ENCODE peak calls at places on chromosome 7, in seven cellular contexts. M is neuronal stem cell, H is IMR-90, K is mesendoderm, V is trophoblast cell, T is H1, D is mesenchymal stem cell. P is an unnamed sample. For H3K4me1, the result is how much of the 10 kb centered on the place peaks cover.

GRCh38 chr7:22717760-22718159 is 9.2 kb upstream of the IL6 start:
- DNase-seq in M (no peak), H (no peak), K (no peak), V (no peak), T (no peak), D (no peak), P (no peak)

GRCh38 chr7:81339946-81340345 is 421.1 kb upstream of the SEMA3C start:
- DNase-seq in M (no peak), H (peak), K (no peak), V (peak), T (no peak), D (no peak), P (no peak)

GRCh38 chr7:105493928-105494325 is 28.1 kb downstream of the PUS7 start:
- DNase-seq in M (no peak), H (peak), K (no peak), V (peak), T (no peak), D (peak), P (no peak)

GRCh38 chr7:156127166-156128134 is 315.2 kb upstream of the SHH start:
- DNase-seq in M (no peak), H (no peak), K (peak), V (no peak), T (peak), D (no peak), P (no peak)

GRCh38 chr7:151687523-151688235 is 168.0 kb upstream of the RHEB start:
- DNase-seq in M (peak), H (peak), K (peak), V (peak), T (peak), D (peak), P (peak)

GRCh38 chr7:51298912-51299311 is 17.7 kb downstream of the COBL start:
- DNase-seq in M (no peak), H (no peak), K (no peak), V (no peak), T (no peak), D (no peak), P (no peak)

GRCh38 chr7:99386584-99387238 is 12.2 kb downstream of the ARPC1B start:
- DNase-seq in M (no peak), H (peak), K (peak), V (peak), T (no peak), D (peak), P (no peak)

GRCh38 chr7:111083423-111083822 is 7.5 kb upstream of the LRRN3 start:
- DNase-seq in M (no peak), H (peak), K (no peak), V (peak), T (no peak), D (peak), P (no peak)

GRCh38 chr7:22779697-22780096 is 43.0 kb downstream of the TOMM7 start:
- DNase-seq in M (no peak), H (peak), K (no peak), V (peak), T (no peak), D (no peak), P (no peak)

GRCh38 chr7:77537595-77538185 is 595 bp downstream of the PTPN12 start:
- DNase-seq in M (peak), H (no peak), K (no peak), V (peak), T (no peak), D (no peak), P (no peak)

GRCh38 chr7:151389768-151390593 is 19.9 kb downstream of the WDR86 start:
- DNase-seq in M (no peak), H (no peak), K (no peak), V (no peak), T (no peak), D (no peak), P (no peak)

GRCh38 chr7:158846304-158846703 is 10.1 kb upstream of the DYNC2I1 start:
- DNase-seq in M (no peak), H (no peak), K (peak), V (no peak), T (no peak), D (no peak), P (no peak)

GRCh38 chr7:158847451-158847866 is 8.9 kb upstream of the DYNC2I1 start:
- DNase-seq in M (no peak), H (no peak), K (no peak), V (no peak), T (no peak), D (peak), P (no peak)

GRCh38 chr7:158854681-158855081 is 1.7 kb upstream of the DYNC2I1 start:
- DNase-seq in M (no peak), H (no peak), K (no peak), V (no peak), T (no peak), D (no peak), P (no peak)

GRCh38 chr7:158850390-158851174 is 5.8 kb upstream of the DYNC2I1 start:
- DNase-seq in M (no peak), H (no peak), K (no peak), V (no peak), T (no peak), D (no peak), P (no peak)

DNA sequence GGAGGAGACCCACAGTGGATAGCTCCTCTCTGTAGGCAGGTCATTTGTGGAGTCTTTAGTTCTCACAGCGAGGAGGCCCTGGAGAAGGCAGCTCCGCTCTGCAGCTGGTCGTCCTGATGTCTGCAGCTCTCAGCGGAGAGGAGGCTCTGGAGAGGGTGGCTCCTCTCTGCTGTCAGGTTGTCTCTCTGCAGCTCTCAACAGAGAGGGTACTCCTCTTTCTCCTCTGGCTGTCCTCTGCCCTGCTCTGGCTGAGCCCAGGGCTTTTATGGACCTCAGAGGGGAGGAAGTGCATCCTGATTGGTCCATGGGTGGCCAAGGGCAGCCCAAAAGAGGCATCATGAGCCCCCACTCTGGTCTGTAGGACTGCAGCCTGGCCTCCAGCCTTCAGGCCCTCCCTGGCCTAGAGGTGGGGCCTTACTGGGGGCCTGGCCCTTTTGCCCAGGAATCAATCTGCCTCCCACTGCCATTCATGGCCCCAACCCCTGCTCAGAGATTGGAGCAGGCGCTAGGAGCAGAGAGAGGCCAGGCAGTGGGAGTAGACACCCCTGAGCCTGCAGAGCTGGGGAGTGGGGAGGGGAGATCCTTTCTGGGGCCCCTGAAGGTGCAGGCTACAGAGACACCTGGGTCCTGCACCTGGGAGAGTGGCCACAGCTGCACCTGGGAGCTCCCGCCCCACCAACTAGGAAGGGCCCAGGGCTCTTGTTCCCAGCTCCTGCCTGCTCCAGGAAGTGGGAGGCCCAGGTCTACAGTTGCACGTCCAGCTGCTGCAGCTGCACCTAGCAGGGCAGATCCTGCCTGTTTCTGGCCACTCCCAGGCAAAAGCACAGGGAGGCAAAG is 6.6 kb upstream of the DYNC2I1 start:
- DNase-seq in M (no peak), H (no peak), K (no peak), V (no peak), T (no peak), D (no peak), P (no peak)
- H3K4ac ChIP-seq in M (no peak), H (no peak), K (no peak), V (no peak), T (no peak), D (no peak), P (no peak)

GRCh38 chr7:55550838-55551537 is 21.3 kb downstream of the VOPP1 start:
- DNase-seq in M (no peak), H (no peak), K (no peak), V (no peak), T (no peak), D (no peak), P (no peak)

GRCh38 chr7:55550010-55550409 is 22.3 kb downstream of the VOPP1 start:
- DNase-seq in M (no peak), H (no peak), K (no peak), V (peak), T (no peak), D (no peak), P (no peak)

GRCh38 chr7:55554055-55554454 is 18.2 kb downstream of the VOPP1 start:
- DNase-seq in M (no peak), H (no peak), K (no peak), V (no peak), T (no peak), D (no peak), P (no peak)

GRCh38 chr7:55553087-55553345 is 19.3 kb downstream of the VOPP1 start:
- DNase-seq in M (no peak), H (no peak), K (no peak), V (no peak), T (no peak), D (no peak), P (no peak)

DNA sequence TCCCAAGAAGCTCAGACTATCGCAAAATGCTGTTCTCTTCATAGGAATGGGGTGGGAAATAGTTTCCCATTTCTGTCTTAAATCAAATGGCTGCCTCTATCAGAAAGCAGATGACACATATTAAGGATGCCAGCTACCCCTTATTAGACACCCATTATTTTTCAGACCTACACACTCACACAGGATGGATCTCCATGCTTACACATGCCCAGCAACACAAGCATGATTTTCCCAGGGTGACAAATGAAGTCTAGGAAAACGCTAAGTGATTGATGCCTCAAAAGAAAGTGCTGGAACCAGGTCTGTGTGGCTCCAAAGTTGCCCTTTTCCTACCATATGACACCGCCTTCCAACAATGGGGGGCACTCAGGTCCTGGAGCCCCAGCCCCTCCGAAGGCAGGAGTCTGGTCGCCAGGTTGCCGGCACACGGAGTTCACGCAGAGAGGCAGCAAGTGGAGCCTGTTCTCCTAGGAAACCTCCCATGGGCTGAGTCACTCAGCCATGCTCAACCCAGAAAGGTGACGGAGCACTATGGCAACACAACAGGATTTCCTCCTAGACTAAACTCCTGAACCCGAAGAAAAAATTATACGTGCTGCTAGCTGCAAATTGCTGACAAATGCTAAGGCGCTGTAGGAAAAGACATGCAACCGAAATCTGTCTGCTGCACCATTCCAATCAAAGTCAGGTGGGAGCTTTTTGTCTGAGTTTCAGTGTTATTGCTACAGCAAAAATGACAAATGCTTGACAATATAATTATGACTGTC is 19.8 kb downstream of the VOPP1 start:
- DNase-seq in M (no peak), H (peak), K (peak), V (peak), T (no peak), D (peak), P (no peak)
- H3K4me1 ChIP-seq in M (under half), H (under half), K (under half), V (under half), T (under half), D (under half), P (under half)

DNA sequence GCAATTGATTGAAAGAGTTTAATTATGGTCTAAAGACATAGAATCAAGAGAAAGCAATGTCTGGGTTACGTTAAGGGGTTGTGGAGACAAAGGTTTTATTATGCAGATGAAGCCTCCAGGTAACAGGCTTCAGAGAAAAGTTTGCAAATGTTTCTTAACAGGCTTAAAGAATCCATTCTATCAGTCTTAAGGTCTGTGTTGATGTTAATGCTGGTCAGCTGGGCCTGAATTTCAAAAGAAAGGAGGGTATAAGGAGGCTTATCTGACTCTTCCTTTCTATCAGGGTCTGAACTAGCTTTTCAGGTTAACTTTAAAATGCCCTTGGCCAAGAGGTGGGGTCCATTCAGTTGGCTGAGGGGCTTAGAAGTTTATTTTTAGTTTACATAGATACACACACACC is 1004.5 kb upstream of the C7orf33 start:
- DNase-seq in M (no peak), H (no peak), K (no peak), V (no peak), T (no peak), D (no peak), P (no peak)
- H3K18ac ChIP-seq in M (no peak), H (no peak), K (no peak), V (no peak), T (no peak), D (no peak), P (no peak)

GRCh38 chr7:137696376-137696775 is 150.4 kb downstream of the DGKI start:
- DNase-seq in M (no peak), H (no peak), K (no peak), V (no peak), T (no peak), D (no peak), P (no peak)
- H3K4ac ChIP-seq in M (no peak), H (no peak), K (no peak), V (no peak), T (no peak), D (no peak), P (no peak)

DNA sequence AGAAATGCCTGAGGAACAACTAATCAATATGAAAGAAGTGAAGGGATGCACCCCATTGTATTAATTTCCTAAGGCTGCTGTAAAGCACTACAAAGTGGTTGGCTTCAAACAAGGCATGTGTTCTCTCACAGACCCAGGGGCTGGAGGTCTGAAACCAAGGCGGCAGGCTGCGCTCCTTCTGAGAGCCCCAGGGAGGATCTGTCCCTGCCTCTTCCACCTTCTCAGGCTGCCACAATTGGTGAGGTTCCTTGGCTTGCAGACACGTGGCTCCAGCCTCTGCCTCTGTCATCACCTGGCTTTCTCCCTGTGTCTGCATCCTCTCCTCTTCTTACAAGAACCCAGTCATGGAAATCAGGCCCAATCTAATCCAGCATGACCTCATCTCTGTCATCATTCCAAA is 110.1 kb downstream of the TNS3 start:
- DNase-seq in M (no peak), H (no peak), K (no peak), V (no peak), T (no peak), D (no peak), P (no peak)
- H3K4me1 ChIP-seq in M (under half), H (under half), K (under half), V (under half), T (under half), D (under half), P (under half)

GRCh38 chr7:39332142-39332541 is 234.1 kb upstream of the YAE1 start:
- DNase-seq in M (no peak), H (no peak), K (no peak), V (no peak), T (no peak), D (no peak), P (no peak)
- H3K18ac ChIP-seq in M (no peak), H (no peak), K (no peak), V (no peak), T (no peak), D (no peak), P (no peak)

DNA sequence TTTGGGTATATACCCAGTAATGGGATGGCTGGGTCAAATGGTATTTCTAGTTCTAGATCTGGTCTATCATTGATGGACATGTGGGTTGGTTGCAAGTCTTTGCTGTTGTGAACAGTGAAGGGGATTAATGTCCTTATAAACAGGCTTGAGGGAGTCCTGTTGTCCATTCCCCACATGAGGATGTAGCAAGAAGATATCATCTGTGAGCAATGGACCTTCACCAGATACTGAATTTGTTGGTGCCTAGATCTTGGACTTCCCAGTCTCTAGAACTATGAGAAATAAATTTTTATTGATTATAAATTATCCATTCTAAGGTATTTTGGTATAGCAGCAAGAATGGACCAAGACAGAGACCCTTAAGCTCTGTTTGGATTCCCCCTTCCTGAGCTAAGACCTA is 72.2 kb upstream of the RELN start:
- DNase-seq in M (no peak), H (no peak), K (no peak), V (no peak), T (no peak), D (no peak), P (no peak)
- H3K4ac ChIP-seq in M (no peak), H (no peak), K (no peak), V (no peak), T (no peak), D (no peak), P (no peak)

P was measured in H9.